ENCODE peak calls at places on chromosomes 12 and 14, in ten cellular contexts. One of them, this sample, is unnamed. For H3K4me1, the result is how much of the 10 kb centered on the place peaks cover.

GRCh38 chr14:77889971-77890442 is 90.1 kb downstream of the ADCK1 start:
- DNase-seq in adrenal gland: peak
- DNase-seq in ovary: no peak
- DNase-seq in esophagus squamous epithelium: no peak
- DNase-seq in gastrocnemius medialis: no peak
- DNase-seq in body of pancreas: no peak
- DNase-seq in uterus: no peak
- DNase-seq in IMR-90: peak
- DNase-seq in A549: no peak
- DNase-seq in HCT116: no peak
- DNase-seq in this sample: no peak

GRCh38 chr12:53498235-53498630 is 1.0 kb downstream of the MAP3K12 start:
- DNase-seq in adrenal gland: no peak
- DNase-seq in ovary: no peak
- DNase-seq in esophagus squamous epithelium: no peak
- DNase-seq in gastrocnemius medialis: no peak
- DNase-seq in body of pancreas: no peak
- DNase-seq in uterus: no peak
- DNase-seq in IMR-90: no peak
- DNase-seq in A549: no peak
- DNase-seq in HCT116: no peak
- DNase-seq in this sample: no peak

GRCh38 chr14:76919811-76920571 is 93.8 kb downstream of the LRRC74A start:
- DNase-seq in adrenal gland: peak
- DNase-seq in ovary: peak
- DNase-seq in esophagus squamous epithelium: no peak
- DNase-seq in gastrocnemius medialis: no peak
- DNase-seq in body of pancreas: peak
- DNase-seq in uterus: peak
- DNase-seq in IMR-90: peak
- DNase-seq in A549: peak
- DNase-seq in HCT116: no peak
- DNase-seq in this sample: no peak

GRCh38 chr14:77041837-77042557 is 13.5 kb upstream of the IRF2BPL start:
- DNase-seq in adrenal gland: peak
- DNase-seq in ovary: peak
- DNase-seq in esophagus squamous epithelium: no peak
- DNase-seq in gastrocnemius medialis: peak
- DNase-seq in body of pancreas: peak
- DNase-seq in uterus: peak
- DNase-seq in IMR-90: peak
- DNase-seq in A549: no peak
- DNase-seq in HCT116: no peak
- DNase-seq in this sample: no peak

GRCh38 chr14:49619730-49620129 is 696 bp downstream of the RPL36AL start:
- DNase-seq in adrenal gland: no peak
- DNase-seq in ovary: no peak
- DNase-seq in esophagus squamous epithelium: no peak
- DNase-seq in gastrocnemius medialis: no peak
- DNase-seq in body of pancreas: no peak
- DNase-seq in uterus: no peak
- DNase-seq in IMR-90: no peak
- DNase-seq in A549: no peak
- DNase-seq in HCT116: no peak
- DNase-seq in this sample: no peak

GRCh38 chr12:57735952-57736742 is 2.4 kb downstream of the AGAP2 start:
- DNase-seq in adrenal gland: no peak
- DNase-seq in ovary: peak
- DNase-seq in esophagus squamous epithelium: no peak
- DNase-seq in gastrocnemius medialis: no peak
- DNase-seq in body of pancreas: no peak
- DNase-seq in uterus: no peak
- DNase-seq in IMR-90: peak
- DNase-seq in A549: peak
- DNase-seq in HCT116: no peak
- DNase-seq in this sample: no peak

GRCh38 chr12:19439059-19440018 is at the start of gene AEBP2:
- DNase-seq in adrenal gland: peak
- DNase-seq in ovary: peak
- DNase-seq in esophagus squamous epithelium: peak
- DNase-seq in gastrocnemius medialis: peak
- DNase-seq in body of pancreas: peak
- DNase-seq in uterus: peak
- DNase-seq in IMR-90: peak
- DNase-seq in A549: peak
- DNase-seq in HCT116: peak
- DNase-seq in this sample: peak

GRCh38 chr12:2783936-2784600 is 10.7 kb upstream of the FKBP4 start:
- DNase-seq in adrenal gland: peak
- DNase-seq in ovary: peak
- DNase-seq in esophagus squamous epithelium: no peak
- DNase-seq in gastrocnemius medialis: no peak
- DNase-seq in body of pancreas: peak
- DNase-seq in uterus: peak
- DNase-seq in IMR-90: peak
- DNase-seq in A549: peak
- DNase-seq in HCT116: peak
- DNase-seq in this sample: peak

GRCh38 chr14:69483765-69484443 is 624 bp upstream of the PLEKHD1 start:
- DNase-seq in adrenal gland: peak
- DNase-seq in ovary: peak
- DNase-seq in esophagus squamous epithelium: no peak
- DNase-seq in gastrocnemius medialis: peak
- DNase-seq in body of pancreas: peak
- DNase-seq in uterus: no peak
- DNase-seq in IMR-90: peak
- DNase-seq in A549: peak
- DNase-seq in HCT116: no peak
- DNase-seq in this sample: peak

GRCh38 chr12:6936642-6937480 is 6.8 kb upstream of the RNU7-1 start:
- DNase-seq in adrenal gland: peak
- DNase-seq in ovary: peak
- DNase-seq in esophagus squamous epithelium: no peak
- DNase-seq in gastrocnemius medialis: no peak
- DNase-seq in body of pancreas: no peak
- DNase-seq in uterus: no peak
- DNase-seq in IMR-90: no peak
- DNase-seq in A549: no peak
- DNase-seq in HCT116: no peak
- DNase-seq in this sample: no peak

DNA sequence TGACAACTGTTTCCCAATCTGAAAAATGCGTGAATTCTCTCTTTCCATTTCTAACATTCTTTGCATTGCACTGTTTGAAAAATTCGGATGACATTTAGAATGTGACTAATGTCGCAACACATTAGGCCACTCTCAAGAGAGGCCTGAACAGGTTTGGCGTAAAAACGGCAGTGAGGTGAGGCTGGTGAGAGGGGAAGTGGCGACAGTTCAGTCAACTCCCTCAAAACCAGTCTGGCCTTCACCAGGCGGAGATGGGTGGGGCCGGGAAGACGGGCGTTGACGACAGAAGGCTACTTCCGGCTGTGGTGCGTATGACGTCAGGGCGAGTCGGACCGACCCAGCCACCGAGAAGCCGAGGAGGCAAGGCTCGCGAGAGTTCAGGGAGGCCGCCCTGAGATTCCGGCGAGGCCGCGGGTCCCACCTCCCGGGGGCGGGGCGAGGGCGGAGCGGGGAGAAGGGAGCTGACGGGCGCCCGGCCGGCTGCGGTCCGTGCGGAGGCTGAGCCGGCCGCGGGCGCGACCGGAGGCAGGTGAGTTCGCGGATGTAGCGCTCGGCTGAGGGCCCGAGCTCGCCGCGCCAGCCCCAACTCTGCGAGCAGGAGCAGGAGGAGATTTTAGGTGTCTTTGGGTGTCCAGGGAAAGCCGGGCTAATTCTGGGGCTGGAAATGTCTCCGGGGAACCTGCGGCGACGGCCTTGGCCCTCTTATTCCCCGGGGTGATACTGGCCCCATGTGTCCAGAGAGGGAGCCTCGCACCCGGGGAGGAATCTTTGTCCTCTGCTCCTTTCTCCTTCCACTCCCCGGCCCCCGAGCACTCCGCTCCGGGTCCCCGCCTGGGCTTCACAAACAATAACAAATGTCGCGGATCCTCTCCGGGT is at the start of gene STK38L:
- DNase-seq in adrenal gland: peak
- DNase-seq in ovary: peak
- DNase-seq in esophagus squamous epithelium: peak
- DNase-seq in gastrocnemius medialis: peak
- DNase-seq in body of pancreas: peak
- DNase-seq in uterus: peak
- DNase-seq in IMR-90: peak
- DNase-seq in A549: peak
- DNase-seq in HCT116: peak
- DNase-seq in this sample: peak
- TF ChIP-seq CTCF in adrenal gland: peak
- TF ChIP-seq CTCF in ovary: no peak
- TF ChIP-seq CTCF in esophagus squamous epithelium: peak
- TF ChIP-seq CTCF in gastrocnemius medialis: no peak
- TF ChIP-seq CTCF in body of pancreas: peak
- TF ChIP-seq CTCF in uterus: peak
- TF ChIP-seq CTCF in IMR-90: peak
- TF ChIP-seq CTCF in A549: peak
- TF ChIP-seq CTCF in HCT116: peak
- TF ChIP-seq CTCF in this sample: no peak

DNA sequence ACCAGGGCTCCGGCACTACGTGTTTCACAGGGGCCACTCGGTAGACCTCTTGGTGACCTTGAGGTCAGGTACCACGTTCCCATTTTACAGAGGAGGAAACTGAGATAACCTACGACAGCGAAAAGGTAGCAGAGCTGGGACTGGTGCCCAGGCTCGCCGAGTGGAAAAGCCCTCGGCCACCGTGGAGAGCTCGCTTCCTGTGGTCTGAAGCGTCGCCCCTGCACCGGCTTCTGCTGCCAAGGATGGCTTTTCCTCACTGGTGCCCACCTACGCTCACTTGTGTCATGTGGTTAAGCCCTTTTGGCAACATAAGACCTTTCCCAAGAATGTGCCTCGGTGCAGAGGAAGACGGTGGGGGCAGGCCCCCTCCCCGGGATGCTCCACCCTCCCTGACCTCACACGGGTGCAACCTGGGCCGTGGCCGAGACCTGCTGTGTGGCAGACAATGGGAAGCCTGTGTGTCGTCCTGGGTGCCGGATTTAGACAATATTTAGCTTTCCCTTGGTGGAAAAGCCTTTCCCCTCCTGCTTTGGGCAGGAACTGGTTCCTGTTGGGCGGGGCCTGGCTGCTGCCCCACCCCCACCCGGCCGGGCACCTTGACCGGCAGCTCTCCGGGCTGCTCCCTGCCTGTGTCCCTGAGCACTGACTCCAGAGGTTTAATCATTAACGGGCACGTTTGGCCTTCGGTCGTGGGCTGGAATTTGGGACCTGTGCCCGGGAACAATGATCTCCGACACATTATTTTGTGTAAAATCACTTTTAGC is 32.4 kb upstream of the PPP1R13B start:
- DNase-seq in adrenal gland: peak
- DNase-seq in ovary: peak
- DNase-seq in esophagus squamous epithelium: no peak
- DNase-seq in gastrocnemius medialis: no peak
- DNase-seq in body of pancreas: peak
- DNase-seq in uterus: peak
- DNase-seq in IMR-90: no peak
- DNase-seq in A549: peak
- DNase-seq in HCT116: no peak
- DNase-seq in this sample: peak
- H3K4me1 ChIP-seq in adrenal gland: under half
- H3K4me1 ChIP-seq in ovary: under half
- H3K4me1 ChIP-seq in esophagus squamous epithelium: under half
- H3K4me1 ChIP-seq in gastrocnemius medialis: under half
- H3K4me1 ChIP-seq in body of pancreas: half or more
- H3K4me1 ChIP-seq in uterus: under half
- H3K4me1 ChIP-seq in IMR-90: under half
- H3K4me1 ChIP-seq in A549: under half
- H3K4me1 ChIP-seq in HCT116: under half
- H3K4me1 ChIP-seq in this sample: under half

DNA sequence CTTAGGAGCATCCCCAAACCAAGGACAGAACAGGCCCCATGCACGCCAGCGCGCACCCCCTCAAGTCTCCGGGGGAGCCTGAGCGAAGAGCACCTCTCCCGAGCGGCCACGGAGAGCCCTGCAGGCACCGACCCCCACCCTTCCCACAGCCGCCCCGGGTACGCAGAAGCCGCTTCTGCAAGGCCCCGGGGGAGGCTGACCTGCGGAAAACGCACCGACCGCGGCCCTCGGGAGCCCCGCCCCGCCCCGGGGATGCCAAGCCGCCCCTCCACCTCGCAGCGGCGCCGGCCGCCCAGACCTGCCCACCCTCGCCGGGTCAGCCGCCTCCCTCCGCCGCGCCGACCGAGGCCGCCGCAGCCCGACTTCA is 385 bp downstream of the CAPRIN2 start:
- DNase-seq in adrenal gland: no peak
- DNase-seq in ovary: no peak
- DNase-seq in esophagus squamous epithelium: no peak
- DNase-seq in gastrocnemius medialis: peak
- DNase-seq in body of pancreas: no peak
- DNase-seq in uterus: no peak
- DNase-seq in IMR-90: no peak
- DNase-seq in A549: peak
- DNase-seq in HCT116: no peak
- DNase-seq in this sample: no peak
- TF ChIP-seq POLR2A in adrenal gland: no peak
- TF ChIP-seq POLR2A in ovary: no peak
- TF ChIP-seq POLR2A in esophagus squamous epithelium: no peak
- TF ChIP-seq POLR2A in gastrocnemius medialis: no peak
- TF ChIP-seq POLR2A in body of pancreas: no peak
- TF ChIP-seq POLR2A in uterus: no peak
- TF ChIP-seq POLR2A in IMR-90: no peak
- TF ChIP-seq POLR2A in A549: no peak
- TF ChIP-seq POLR2A in HCT116: no peak
- TF ChIP-seq POLR2A in this sample: no peak

DNA sequence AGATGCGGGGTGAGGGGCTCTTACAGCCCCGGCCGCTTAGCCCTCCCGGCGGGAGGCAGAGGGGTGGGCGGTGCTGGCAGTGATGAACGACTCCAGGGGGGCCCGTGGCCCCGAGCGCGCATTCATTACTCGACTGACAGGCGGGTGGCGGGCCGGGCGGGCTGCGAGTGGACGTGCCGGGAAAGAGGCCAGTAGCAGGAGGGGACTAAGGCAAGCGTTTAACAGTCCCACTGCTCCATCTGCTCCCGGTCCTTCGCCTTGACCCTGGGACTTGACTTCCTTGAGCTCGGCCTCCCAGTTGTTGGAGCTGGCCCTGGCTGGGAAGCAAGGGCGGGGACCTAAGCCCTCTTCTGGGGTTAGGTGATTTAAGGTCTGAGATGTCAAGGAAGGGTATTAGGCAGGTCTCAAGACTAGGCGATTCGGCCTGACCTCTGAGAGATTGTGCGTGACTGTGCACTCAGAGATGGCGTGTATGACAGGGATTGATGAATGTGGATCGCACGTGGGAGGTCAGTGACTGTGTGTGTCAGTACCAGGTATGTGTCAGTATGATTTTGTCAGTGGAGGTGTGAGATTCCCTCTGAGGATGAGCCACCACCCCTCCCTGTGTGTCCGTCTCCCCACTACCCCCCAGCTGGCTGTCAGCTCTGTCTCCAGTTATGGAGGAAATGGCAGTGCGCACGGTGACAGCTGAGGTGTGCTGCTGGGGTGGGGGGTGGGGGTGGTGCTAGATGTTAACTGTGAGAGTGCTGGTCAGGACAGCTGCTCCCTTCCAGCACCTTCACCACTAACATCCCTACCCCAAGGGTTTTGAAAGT is 3.6 kb upstream of the DNAJC22 start:
- DNase-seq in adrenal gland: no peak
- DNase-seq in ovary: no peak
- DNase-seq in esophagus squamous epithelium: no peak
- DNase-seq in gastrocnemius medialis: no peak
- DNase-seq in body of pancreas: no peak
- DNase-seq in uterus: no peak
- DNase-seq in IMR-90: no peak
- DNase-seq in A549: peak
- DNase-seq in HCT116: no peak
- DNase-seq in this sample: no peak
- TF ChIP-seq CTCF in adrenal gland: no peak
- TF ChIP-seq CTCF in ovary: no peak
- TF ChIP-seq CTCF in esophagus squamous epithelium: no peak
- TF ChIP-seq CTCF in gastrocnemius medialis: no peak
- TF ChIP-seq CTCF in body of pancreas: no peak
- TF ChIP-seq CTCF in uterus: no peak
- TF ChIP-seq CTCF in IMR-90: no peak
- TF ChIP-seq CTCF in A549: no peak
- TF ChIP-seq CTCF in HCT116: no peak
- TF ChIP-seq CTCF in this sample: no peak

This sample was measured in breast epithelium.